ENCODE peak calls at places on chromosome 1, in ten cellular contexts. Q is NT2/D1, C is bronchial epithelial cell, V is erythroblast, W is endodermal cell, D is RWPE2, O is tibial artery, R is Calu3, H is AML-193, P is endothelial cell. Z is an unnamed sample.

GRCh38 chr1:3570081-3570986 is 41.0 kb downstream of the MEGF6 start:
- DNase-seq in V (no peak), P (no peak), Q (no peak), D (no peak), W (no peak), O (no peak), H (no peak), C (no peak), R (no peak), Z (no peak)

GRCh38 chr1:77095231-77095630 is 124.0 kb downstream of the PIGK start:
- DNase-seq in W (no peak), Q (no peak), H (no peak), D (no peak), C (no peak), V (no peak), O (no peak), R (no peak), P (no peak), Z (no peak)

GRCh38 chr1:3053986-3054385 is 15.0 kb upstream of the PRDM16 start:
- DNase-seq in O (peak), R (no peak), H (no peak), C (no peak), Q (no peak), V (no peak), P (no peak), D (no peak), W (peak), Z (no peak)

GRCh38 chr1:115595279-115596079 is 46.3 kb upstream of the VANGL1 start:
- DNase-seq in Q (peak), O (peak), C (peak), P (peak), W (peak), H (peak), D (peak), R (peak), V (peak), Z (peak)

GRCh38 chr1:62281922-62282555 is 37.2 kb downstream of the KANK4 start:
- DNase-seq in R (no peak), P (no peak), C (no peak), O (peak), H (no peak), D (no peak), V (no peak), W (no peak), Q (no peak), Z (no peak)

GRCh38 chr1:53361541-53361961 is 33.7 kb upstream of the LRP8 start:
- DNase-seq in C (no peak), D (peak), W (peak), P (no peak), H (no peak), V (no peak), R (no peak), Q (no peak), O (peak), Z (no peak)

GRCh38 chr1:220575718-220576497 is 48.0 kb downstream of the MARK1 start:
- DNase-seq in H (no peak), D (no peak), C (peak), O (no peak), W (no peak), V (no peak), R (no peak), P (no peak), Q (no peak), Z (no peak)

GRCh38 chr1:46581685-46582455 is 22.2 kb downstream of the MKNK1 start:
- DNase-seq in O (no peak), W (no peak), C (no peak), H (peak), V (no peak), Q (no peak), R (no peak), P (no peak), D (no peak), Z (no peak)

GRCh38 chr1:36183309-36183856 is 27.4 kb downstream of the MAP7D1 start:
- DNase-seq in O (peak), V (no peak), H (no peak), C (peak), R (no peak), P (no peak), Q (no peak), W (no peak), D (no peak), Z (no peak)

GRCh38 chr1:201311356-201312011 is 28.2 kb downstream of the PKP1 start:
- DNase-seq in P (no peak), O (no peak), V (no peak), C (peak), W (no peak), R (peak), Q (no peak), H (no peak), D (peak), Z (peak)

GRCh38 chr1:54051936-54052469 is 1.0 kb downstream of the TMEM59 start:
- DNase-seq in O (no peak), W (no peak), Q (no peak), V (no peak), R (no peak), D (no peak), P (no peak), H (no peak), C (peak), Z (peak)

GRCh38 chr1:172827301-172827700 is 168.4 kb downstream of the FASLG start:
- DNase-seq in C (no peak), Q (no peak), W (no peak), O (no peak), R (no peak), H (no peak), D (no peak), V (no peak), P (no peak), Z (no peak)

GRCh38 chr1:15287035-15287434 is 40.0 kb downstream of the FHAD1 start:
- DNase-seq in Q (no peak), D (no peak), R (no peak), O (no peak), H (no peak), W (peak), C (no peak), V (no peak), P (no peak), Z (no peak)

GRCh38 chr1:43422995-43423671 is 30.6 kb downstream of the HYI start:
- DNase-seq in O (peak), P (no peak), V (no peak), Q (no peak), H (no peak), W (no peak), C (no peak), R (no peak), D (no peak), Z (no peak)

GRCh38 chr1:79603862-79604261 is 597.3 kb upstream of the ADGRL4 start:
- DNase-seq in O (no peak), Q (no peak), R (no peak), D (no peak), W (no peak), H (no peak), C (peak), V (no peak), P (no peak), Z (no peak)

GRCh38 chr1:22665752-22666151 is 12.7 kb downstream of the C1QB start:
- DNase-seq in W (peak), D (no peak), C (peak), V (peak), O (no peak), R (peak), Q (no peak), H (no peak), P (peak), Z (no peak)

GRCh38 chr1:43653893-43654292 is 3.9 kb downstream of the KDM4A start:
- DNase-seq in R (no peak), C (no peak), P (no peak), V (no peak), Q (no peak), D (no peak), W (no peak), H (no peak), O (no peak), Z (no peak)

GRCh38 chr1:208240698-208241355 is 3.4 kb downstream of the PLXNA2 start:
- DNase-seq in H (no peak), V (no peak), O (no peak), Q (no peak), C (no peak), W (peak), D (no peak), P (no peak), R (no peak), Z (no peak)

GRCh38 chr1:71650126-71650525 is 569.3 kb upstream of the ZRANB2 start:
- DNase-seq in C (no peak), P (no peak), O (no peak), W (no peak), H (no peak), D (no peak), V (no peak), Q (no peak), R (no peak), Z (no peak)

GRCh38 chr1:212595787-212596714 is 12.5 kb upstream of the ATF3 start:
- DNase-seq in R (peak), O (no peak), W (peak), C (peak), D (no peak), Q (no peak), H (peak), V (peak), P (peak), Z (peak)

GRCh38 chr1:3470650-3471355 is 16.3 kb downstream of the ARHGEF16 start:
- DNase-seq in W (no peak), O (no peak), R (no peak), P (no peak), H (no peak), V (no peak), C (no peak), D (no peak), Q (no peak), Z (no peak)

GRCh38 chr1:230084408-230085177 is 17.6 kb downstream of the GALNT2 start:
- DNase-seq in D (peak), H (peak), W (peak), O (peak), Q (no peak), V (peak), C (peak), P (no peak), R (peak), Z (peak)

GRCh38 chr1:193241132-193241827 is 54.9 kb upstream of the B3GALT2 start:
- DNase-seq in D (no peak), O (no peak), R (no peak), V (no peak), Q (no peak), W (no peak), C (no peak), H (no peak), P (no peak), Z (no peak)

Z was measured in LoVo.